ENCODE peak calls at places on chromosomes 16 and 17, in nine cellular contexts. Y, B, S, A, K, G, O, P and I are unnamed samples.

GRCh38 chr17:74219576-74220133 is 6.3 kb downstream of the TTYH2 start:
- DNase-seq in P (no peak), A (no peak), K (no peak), S (no peak), G (no peak), B (no peak), O (no peak), Y (no peak), I (no peak)

GRCh38 chr17:40772101-40772500 is at the start of gene KRT26:
- DNase-seq in G (no peak), Y (no peak), A (no peak), P (no peak), K (no peak), O (no peak), S (no peak), B (no peak), I (no peak)

GRCh38 chr17:45775576-45776011 is 8.5 kb upstream of the CRHR1 start:
- DNase-seq in S (no peak), O (no peak), Y (no peak), B (no peak), A (no peak), G (no peak), P (peak; percentile 72), K (peak; percentile 79), I (no peak)

GRCh38 chr17:6507535-6507934 is 48.8 kb downstream of the PITPNM3 start:
- DNase-seq in P (no peak), K (no peak), B (no peak), Y (no peak), G (no peak), S (no peak), O (peak; percentile 83), A (peak; percentile 73), I (no peak)

GRCh38 chr17:73510981-73511442 is 133.2 kb downstream of the SDK2 start:
- DNase-seq in Y (no peak), G (no peak), P (peak; percentile 30), A (no peak), O (no peak), B (no peak), K (peak; percentile 14), S (no peak), I (no peak)

GRCh38 chr16:8832383-8833100 is 34.9 kb downstream of the PMM2 start:
- DNase-seq in A (no peak), S (no peak), P (no peak), K (no peak), G (no peak), B (no peak), O (no peak), Y (no peak), I (no peak)

GRCh38 chr17:65265276-65265675 is 128.1 kb downstream of the RGS9 start:
- DNase-seq in P (no peak), S (no peak), B (no peak), Y (no peak), K (no peak), A (no peak), O (no peak), G (no peak), I (no peak)

GRCh38 chr17:27460196-27460725 is 4.0 kb downstream of the KSR1 start:
- DNase-seq in Y (no peak), S (no peak), P (no peak), B (no peak), A (no peak), G (no peak), O (no peak), K (no peak), I (no peak)

GRCh38 chr16:82735696-82736095 is 108.9 kb downstream of the CDH13 start:
- DNase-seq in A (no peak), Y (no peak), K (no peak), O (no peak), S (no peak), B (no peak), P (no peak), G (no peak), I (no peak)